ENCODE peak calls at places on chromosome 22, in nine cellular contexts. V is transverse colon, C is stomach, J is SK-N-SH, Y is H1, S is upper lobe of left lung, P is GM23338, O is suprapubic skin, E is esophagus muscularis mucosa. F is an unnamed sample. For H3K4me1, the result is how much of the 10 kb centered on the place peaks cover.

GRCh38 chr22:22397292-22397870 is 111.2 kb downstream of the ZNF280B start:
- DNase-seq in V (no peak), C (no peak), J (no peak), Y (no peak), S (no peak), P (peak), O (no peak), E (peak), F (no peak)

GRCh38 chr22:22508274-22509176 is at the start of gene ZNF280B:
- DNase-seq in V (peak), C (peak), J (peak), Y (peak), S (peak), P (peak), O (peak), E (no peak), F (peak)

GRCh38 chr22:32697331-32697995 is 104.0 kb upstream of the TIMP3 start:
- DNase-seq in V (no peak), C (no peak), J (no peak), Y (no peak), S (no peak), P (no peak), O (no peak), E (no peak), F (no peak)

GRCh38 chr22:30947163-30947820 is 21.3 kb downstream of the MORC2 start:
- DNase-seq in V (peak), C (no peak), J (no peak), Y (no peak), S (no peak), P (no peak), O (no peak), E (peak), F (peak)

GRCh38 chr22:17098379-17098819 is 13.6 kb downstream of the IL17RA start:
- DNase-seq in V (no peak), C (no peak), J (no peak), Y (no peak), S (no peak), P (no peak), O (no peak), E (no peak), F (no peak)

GRCh38 chr22:16966251-16966650 is 41.8 kb downstream of the GAB4 start:
- DNase-seq in V (no peak), C (no peak), J (no peak), Y (no peak), S (no peak), P (no peak), O (no peak), E (peak), F (no peak)

GRCh38 chr22:27892811-27893210 is 26.2 kb downstream of the PITPNB start:
- DNase-seq in V (no peak), C (no peak), J (no peak), Y (no peak), S (no peak), P (no peak), O (no peak), E (no peak), F (no peak)

GRCh38 chr22:42655693-42656092 is 6.5 kb upstream of the CYB5R3 start:
- DNase-seq in V (peak), C (no peak), J (no peak), Y (no peak), S (no peak), P (peak), O (no peak), E (no peak), F (no peak)

GRCh38 chr22:31082606-31083376 is 1.7 kb downstream of the SMTN start:
- DNase-seq in V (peak), C (peak), J (peak), Y (no peak), S (no peak), P (peak), O (peak), E (no peak), F (peak)

GRCh38 chr22:43302462-43303109 is 40.6 kb downstream of the SCUBE1 start:
- DNase-seq in V (no peak), C (no peak), J (no peak), Y (no peak), S (peak), P (no peak), O (no peak), E (no peak), F (no peak)

GRCh38 chr22:24550028-24550901 is 4.7 kb downstream of the GUCD1 start:
- DNase-seq in V (peak), C (peak), J (no peak), Y (no peak), S (no peak), P (no peak), O (no peak), E (no peak), F (no peak)

GRCh38 chr22:11616811-11617210 is 3911.2 kb upstream of the OR11H1 start:
- DNase-seq in V (no peak), C (no peak), J (no peak), Y (no peak), S (no peak), P (no peak), O (no peak), E (peak), F (no peak)

GRCh38 chr22:28246392-28246791 is 327.3 kb upstream of the PITPNB start:
- DNase-seq in V (no peak), C (no peak), J (no peak), Y (no peak), S (no peak), P (no peak), O (no peak), E (no peak), F (no peak)

GRCh38 chr22:24553597-24554315 is 1.2 kb downstream of the GUCD1 start:
- DNase-seq in V (peak), C (peak), J (no peak), Y (no peak), S (no peak), P (no peak), O (no peak), E (no peak), F (peak)

GRCh38 chr22:29093980-29094379 is 21.1 kb downstream of the KREMEN1 start:
- DNase-seq in V (no peak), C (no peak), J (no peak), Y (no peak), S (no peak), P (no peak), O (no peak), E (no peak), F (no peak)

GRCh38 chr22:38718414-38718813 is 12.7 kb downstream of the GTPBP1 start:
- DNase-seq in V (peak), C (peak), J (peak), Y (no peak), S (no peak), P (peak), O (no peak), E (no peak), F (peak)

GRCh38 chr22:46237453-46238158 is 12.5 kb downstream of the CDPF1 start:
- DNase-seq in V (no peak), C (no peak), J (no peak), Y (no peak), S (no peak), P (no peak), O (no peak), E (no peak), F (no peak)

GRCh38 chr22:31347251-31348008 is 1.3 kb upstream of the PATZ1 start:
- DNase-seq in V (peak), C (peak), J (peak), Y (no peak), S (peak), P (peak), O (peak), E (no peak), F (peak)

GRCh38 chr22:49014227-49015201 is 813.2 kb downstream of the BRD1 start:
- DNase-seq in V (no peak), C (peak), J (peak), Y (no peak), S (peak), P (no peak), O (peak), E (peak), F (no peak)

GRCh38 chr22:41525450-41526225 is 18.6 kb downstream of the POLR3H start:
- DNase-seq in V (no peak), C (no peak), J (no peak), Y (no peak), S (peak), P (no peak), O (no peak), E (no peak), F (no peak)

GRCh38 chr22:50084085-50084484 is 1.1 kb downstream of the MLC1 start:
- DNase-seq in V (no peak), C (no peak), J (peak), Y (no peak), S (no peak), P (no peak), O (no peak), E (no peak), F (no peak)

GRCh38 chr22:45883811-45884170 is 93.2 kb downstream of the WNT7B start:
- DNase-seq in V (no peak), C (no peak), J (no peak), Y (no peak), S (peak), P (no peak), O (no peak), E (no peak), F (no peak)

GRCh38 chr22:41619979-41620645 is 731 bp downstream of the DESI1 start:
- DNase-seq in V (peak), C (peak), J (peak), Y (no peak), S (peak), P (peak), O (peak), E (no peak), F (peak)

GRCh38 chr22:23085785-23086184 is 15.5 kb downstream of the GNAZ start:
- DNase-seq in V (no peak), C (no peak), J (no peak), Y (no peak), S (peak), P (no peak), O (no peak), E (no peak), F (no peak)

GRCh38 chr22:49997932-49998717 is 14.4 kb downstream of the IL17REL start:
- DNase-seq in V (no peak), C (no peak), J (peak), Y (no peak), S (peak), P (no peak), O (peak), E (no peak), F (no peak)

GRCh38 chr22:32706149-32706548 is 95.4 kb upstream of the TIMP3 start:
- DNase-seq in V (no peak), C (no peak), J (no peak), Y (no peak), S (no peak), P (peak), O (no peak), E (no peak), F (no peak)

GRCh38 chr22:46131151-46131587 is 19.2 kb upstream of the PPARA start:
- DNase-seq in V (no peak), C (no peak), J (peak), Y (peak), S (peak), P (peak), O (no peak), E (no peak), F (no peak)

DNA sequence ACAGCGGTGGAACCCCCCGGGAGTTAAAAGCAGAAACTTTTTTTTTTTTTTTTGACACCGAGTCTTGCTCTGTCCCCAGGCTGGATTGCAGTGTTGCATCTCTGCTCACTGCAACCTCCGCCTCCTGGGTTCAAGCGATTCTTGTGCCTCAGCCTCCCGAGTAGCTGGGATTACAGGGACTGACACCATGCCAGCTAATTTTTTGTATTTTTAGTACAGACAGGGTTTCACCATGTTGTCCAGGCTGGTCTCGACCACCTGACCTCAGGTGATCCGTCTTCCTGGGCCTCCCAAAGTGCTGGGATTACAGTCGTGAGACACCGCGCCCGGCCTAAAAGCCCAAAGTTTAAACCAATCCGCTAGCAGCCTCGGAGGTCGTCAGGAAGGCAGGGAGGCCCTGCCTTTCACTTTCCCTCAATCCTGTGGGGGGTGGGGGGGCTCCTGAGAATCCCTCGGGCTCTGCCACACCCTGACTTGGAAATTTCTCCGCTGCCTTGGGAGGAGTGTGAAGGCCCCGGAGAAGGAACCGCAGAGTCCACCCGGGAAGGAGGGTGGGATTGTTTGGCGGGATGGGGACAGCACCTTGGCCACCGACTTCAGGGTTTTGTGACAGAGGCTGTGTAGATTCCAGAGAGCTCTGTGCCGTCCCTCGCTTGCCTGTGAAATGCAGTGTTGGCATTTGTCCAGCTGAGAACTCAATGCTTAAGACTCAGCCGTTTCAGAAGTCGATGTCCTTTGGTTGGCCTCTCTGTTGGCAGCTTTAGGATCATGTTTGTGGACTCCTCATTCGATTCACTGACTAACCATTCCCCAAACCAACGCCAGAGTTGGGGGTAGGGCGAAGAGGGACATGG is 1.0 kb downstream of the ARHGAP8 start:
- DNase-seq in V (no peak), C (no peak), J (no peak), Y (no peak), S (no peak), P (peak), O (no peak), E (no peak), F (peak)
- H3K4me3 ChIP-seq in V (peak), C (peak), J (no peak), Y (peak), S (peak), P (peak), O (peak), E (no peak), F (peak)

GRCh38 chr22:35838849-35839646 is 121.4 kb downstream of the APOL5 start:
- DNase-seq in V (peak), C (no peak), J (no peak), Y (no peak), S (no peak), P (peak), O (no peak), E (no peak), F (peak)
- TF ChIP-seq POLR2AphosphoS5 in V (no peak), C (no peak), J (no peak), Y (no peak), S (no peak), P (no peak), O (no peak), E (peak), F (peak)

DNA sequence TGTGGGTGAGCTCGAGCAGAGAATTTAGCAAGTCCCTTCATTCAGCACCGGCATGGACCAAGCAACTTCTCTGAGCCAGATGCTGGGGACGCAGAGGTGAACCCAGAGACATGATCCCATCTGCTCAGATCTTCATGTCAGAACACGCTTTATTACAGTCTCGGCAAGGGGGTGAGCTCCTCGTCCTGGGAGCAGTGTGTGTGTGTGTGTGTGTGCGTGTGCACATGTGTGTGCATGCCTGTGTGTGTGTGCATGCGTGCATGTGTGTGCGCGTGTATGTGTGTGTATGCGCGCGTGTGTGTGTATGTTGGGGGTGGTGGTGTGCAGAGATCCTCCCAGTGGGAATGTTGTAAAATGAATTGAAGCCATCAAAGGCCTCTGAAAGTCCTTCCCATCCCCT is 9.8 kb downstream of the MIAT start:
- DNase-seq in V (no peak), C (no peak), J (no peak), Y (no peak), S (no peak), P (no peak), O (no peak), E (no peak), F (no peak)
- H3K4me1 ChIP-seq in V (under half), C (under half), J (under half), Y (under half), S (under half), P (under half), O (under half), E (under half), F (under half)

GRCh38 chr22:19892925-19893324 is 38.3 kb upstream of the GNB1L start:
- DNase-seq in V (no peak), C (no peak), J (no peak), Y (no peak), S (no peak), P (no peak), O (no peak), E (no peak), F (no peak)

GRCh38 chr22:19889951-19890350 is 35.3 kb upstream of the GNB1L start:
- DNase-seq in V (no peak), C (no peak), J (no peak), Y (no peak), S (peak), P (no peak), O (peak), E (no peak), F (no peak)

GRCh38 chr22:19890502-19891349 is 36.1 kb upstream of the GNB1L start:
- DNase-seq in V (no peak), C (no peak), J (peak), Y (no peak), S (no peak), P (no peak), O (no peak), E (no peak), F (no peak)

GRCh38 chr22:19892249-19892879 is 37.7 kb upstream of the GNB1L start:
- DNase-seq in V (no peak), C (no peak), J (peak), Y (no peak), S (peak), P (no peak), O (no peak), E (no peak), F (no peak)

DNA sequence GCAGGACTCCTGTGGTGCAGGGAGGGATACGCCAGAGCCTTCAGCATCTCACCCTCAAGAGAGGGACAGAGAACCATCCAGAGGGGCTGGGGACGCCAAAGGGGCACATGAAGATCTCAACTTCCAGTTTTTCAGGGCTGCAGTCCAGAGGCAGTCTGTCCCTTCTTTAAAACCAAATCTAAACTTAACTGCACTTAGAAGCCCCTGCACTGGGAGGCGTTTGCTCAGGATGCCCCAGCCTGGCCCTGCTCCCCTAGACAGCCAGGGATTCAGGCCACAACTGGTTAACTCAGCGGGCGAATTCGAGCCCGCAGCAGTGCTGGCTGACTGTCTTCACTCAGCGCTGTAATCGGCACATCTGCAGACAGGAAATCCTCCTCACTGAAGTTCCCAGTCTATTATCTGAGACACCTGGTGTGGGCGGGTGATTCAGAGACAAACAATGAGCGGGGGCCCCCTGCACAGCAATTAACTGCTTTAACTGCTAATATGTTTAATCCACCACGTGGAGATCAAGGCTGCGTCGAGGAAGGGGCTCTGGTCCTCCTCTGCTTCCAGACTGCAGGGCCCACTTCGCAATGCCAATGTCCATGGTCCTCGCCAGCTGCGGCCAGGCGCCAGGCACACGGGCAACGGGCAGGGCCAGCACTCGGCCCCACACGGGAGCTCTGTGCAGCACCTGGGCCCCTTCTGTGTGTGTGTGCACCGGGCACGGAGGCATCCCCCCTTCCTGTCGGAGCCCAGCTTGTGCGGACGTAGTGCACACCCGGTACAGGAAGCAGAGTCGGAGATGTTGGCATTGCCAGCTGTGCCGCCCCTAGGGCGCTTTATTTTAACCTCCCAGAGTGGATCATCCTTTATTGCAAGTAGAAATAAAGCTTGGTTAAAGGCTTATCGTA is 36.9 kb upstream of the GNB1L start:
- DNase-seq in V (no peak), C (no peak), J (peak), Y (peak), S (peak), P (peak), O (no peak), E (no peak), F (no peak)
- H3K4me3 ChIP-seq in V (no peak), C (no peak), J (no peak), Y (no peak), S (peak), P (no peak), O (peak), E (peak), F (no peak)

GRCh38 chr22:33781396-33781795 is 138.9 kb downstream of the LARGE1 start:
- DNase-seq in V (no peak), C (no peak), J (no peak), Y (no peak), S (no peak), P (no peak), O (no peak), E (no peak), F (no peak)
- TF ChIP-seq POLR2AphosphoS5 in V (no peak), C (no peak), J (no peak), Y (no peak), S (no peak), P (no peak), O (no peak), E (no peak), F (no peak)

GRCh38 chr22:40193429-40194421 is 16.0 kb downstream of the TNRC6B start:
- DNase-seq in V (no peak), C (no peak), J (no peak), Y (peak), S (no peak), P (peak), O (peak), E (no peak), F (no peak)

GRCh38 chr22:40199852-40200251 is 22.1 kb downstream of the TNRC6B start:
- DNase-seq in V (no peak), C (no peak), J (no peak), Y (no peak), S (no peak), P (no peak), O (peak), E (no peak), F (no peak)

GRCh38 chr22:40194656-40195055 is 16.9 kb downstream of the TNRC6B start:
- DNase-seq in V (no peak), C (no peak), J (no peak), Y (no peak), S (no peak), P (peak), O (peak), E (no peak), F (no peak)

GRCh38 chr22:40199223-40199622 is 21.5 kb downstream of the TNRC6B start:
- DNase-seq in V (no peak), C (no peak), J (no peak), Y (no peak), S (no peak), P (no peak), O (peak), E (no peak), F (no peak)

DNA sequence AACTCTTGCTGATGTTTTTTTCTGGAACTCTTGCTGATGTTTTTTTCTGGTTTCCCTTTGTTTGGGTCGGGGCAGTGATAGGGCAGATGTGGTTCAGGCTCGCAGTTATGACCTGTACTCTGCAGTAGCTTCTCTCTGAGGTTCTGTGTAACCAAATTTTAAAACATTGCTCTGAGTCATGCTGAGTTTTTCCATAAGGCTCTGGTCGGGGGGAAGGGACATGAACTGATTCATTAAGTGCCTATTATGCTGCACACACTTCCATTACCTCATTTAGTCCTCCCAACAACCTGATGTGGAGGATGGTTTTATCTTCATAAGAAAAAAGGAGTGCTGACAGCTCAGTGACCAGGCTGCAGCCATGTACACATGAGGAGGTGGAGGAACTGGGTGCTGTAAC is 18.9 kb downstream of the TNRC6B start:
- DNase-seq in V (no peak), C (no peak), J (no peak), Y (no peak), S (no peak), P (no peak), O (peak), E (no peak), F (no peak)
- H3K4me1 ChIP-seq in V (under half), C (half or more), J (under half), Y (under half), S (under half), P (half or more), O (under half), E (half or more), F (under half)

F was measured in prostate gland.